ENCODE peak calls at places on chromosomes 16 and 17, in eight cellular contexts. H, R, Y, G, I, E, N and A are unnamed samples.

GRCh38 chr16:19203374-19203966 is 35.4 kb downstream of the SYT17 start:
- DNase-seq in H (no peak), R (no peak), Y (no peak), G (no peak), I (no peak), E (no peak), N (no peak), A (no peak)

GRCh38 chr17:45019177-45019711 is 32.2 kb downstream of the DCAKD start:
- DNase-seq in H (no peak), R (peak; percentile 84), Y (peak; percentile 6), G (peak; percentile 77), I (peak; percentile 51), E (no peak), N (peak; percentile 25), A (peak; percentile 39)

GRCh38 chr17:2388020-2388704 is 12.7 kb downstream of the MNT start:
- DNase-seq in H (no peak), R (no peak), Y (no peak), G (no peak), I (no peak), E (no peak), N (no peak), A (no peak)

GRCh38 chr17:43578699-43579569 is 32.8 kb upstream of the ETV4 start:
- DNase-seq in H (no peak), R (peak; percentile 60), Y (peak; percentile 4), G (peak; percentile 61), I (peak; percentile 83), E (peak; percentile 41), N (peak; percentile 39), A (peak; percentile 43)

GRCh38 chr16:58098207-58099096 is 30.7 kb downstream of the CFAP20 start:
- DNase-seq in H (no peak), R (no peak), Y (no peak), G (no peak), I (no peak), E (no peak), N (peak; percentile 50), A (peak; percentile 48)

GRCh38 chr16:32116080-32116479 is 137.0 kb upstream of the TP53TG3D start:
- DNase-seq in H (no peak), R (peak; percentile 6), Y (no peak), G (peak; percentile 56), I (no peak), E (no peak), N (no peak), A (no peak)

GRCh38 chr17:45276031-45276430 is 14.1 kb upstream of the SPATA32 start:
- DNase-seq in H (no peak), R (no peak), Y (no peak), G (no peak), I (no peak), E (no peak), N (no peak), A (peak; percentile 55)

GRCh38 chr16:89093602-89094251 is at the start of gene ACSF3:
- DNase-seq in H (no peak), R (peak; percentile 95), Y (peak; percentile 58), G (peak; percentile 91), I (peak; percentile 52), E (no peak), N (peak; percentile 53), A (peak; percentile 44)

GRCh38 chr17:27802962-27803680 is 2.8 kb upstream of the NOS2 start:
- DNase-seq in H (no peak), R (no peak), Y (no peak), G (no peak), I (no peak), E (no peak), N (no peak), A (no peak)

GRCh38 chr16:73232555-73233422 is 184.9 kb upstream of the ZFHX3 start:
- DNase-seq in H (no peak), R (no peak), Y (no peak), G (no peak), I (peak; percentile 34), E (no peak), N (peak; percentile 96), A (peak; percentile 94)

GRCh38 chr16:64455275-64455674 is 666.6 kb downstream of the CDH11 start:
- DNase-seq in H (no peak), R (no peak), Y (no peak), G (no peak), I (no peak), E (no peak), N (peak; percentile 28), A (peak; percentile 72)

GRCh38 chr17:19372866-19373505 is 5.3 kb upstream of the MAPK7 start:
- DNase-seq in H (no peak), R (no peak), Y (no peak), G (no peak), I (no peak), E (no peak), N (no peak), A (no peak)

GRCh38 chr17:77685881-77686486 is 272.5 kb upstream of the TNRC6C start:
- DNase-seq in H (no peak), R (no peak), Y (no peak), G (no peak), I (no peak), E (no peak), N (no peak), A (no peak)

GRCh38 chr16:68087688-68088087 is 2.5 kb downstream of the NFATC3 start:
- DNase-seq in H (no peak), R (no peak), Y (no peak), G (no peak), I (no peak), E (no peak), N (no peak), A (no peak)

GRCh38 chr16:29674188-29674587 is 4.8 kb upstream of the QPRT start:
- DNase-seq in H (no peak), R (no peak), Y (no peak), G (no peak), I (no peak), E (no peak), N (peak; percentile 54), A (no peak)

GRCh38 chr16:23452572-23453337 is at the start of gene COG7:
- DNase-seq in H (peak; percentile 39), R (peak; percentile 84), Y (peak; percentile 76), G (peak; percentile 95), I (peak; percentile 81), E (peak; percentile 64), N (peak; percentile 93), A (peak; percentile 91)

GRCh38 chr16:72728516-72728915 is 319.4 kb downstream of the ZFHX3 start:
- DNase-seq in H (no peak), R (no peak), Y (no peak), G (no peak), I (no peak), E (no peak), N (no peak), A (no peak)

GRCh38 chr16:10504404-10504885 is 76.0 kb downstream of the EMP2 start:
- DNase-seq in H (no peak), R (no peak), Y (no peak), G (no peak), I (no peak), E (no peak), N (no peak), A (no peak)